ENCODE peak calls at places on chromosome 1, in seven cellular contexts. J is left colon; P is caudate nucleus; M is amniotic stem cell; A is stimulated activated CD4-positive, alpha-beta T cell treated with anti-CD3 and anti-CD28 coated beads, Interleukin-1b, Interleukin-23, amount 100 ng/mL, for 4 hours; K is CD4-positive, alpha-beta T cell; G is SJSA1. O is an unnamed sample.

GRCh38 chr1:223142269-223142668 is 779 bp downstream of the TLR5 start:
- DNase-seq in K (no peak), G (no peak), P (no peak), J (no peak), A (no peak), M (no peak), O (no peak)

GRCh38 chr1:53710584-53710983 is 28.4 kb downstream of the GLIS1 start:
- DNase-seq in G (no peak), J (no peak), M (no peak), A (no peak), K (no peak), P (no peak), O (no peak)

GRCh38 chr1:152347116-152347728 is 12.6 kb downstream of the FLG2 start:
- DNase-seq in M (no peak), P (no peak), A (peak), J (no peak), K (peak), G (peak), O (peak)

GRCh38 chr1:174160109-174160473 is 771 bp downstream of the RABGAP1L start:
- DNase-seq in J (peak), M (peak), A (no peak), P (no peak), K (no peak), G (peak), O (no peak)

GRCh38 chr1:15843826-15844572 is 3.5 kb upstream of the SPEN start:
- DNase-seq in J (no peak), K (no peak), G (no peak), P (peak), M (no peak), A (no peak), O (no peak)

GRCh38 chr1:29903767-29904166 is 667.4 kb downstream of the PTPRU start:
- DNase-seq in A (no peak), M (no peak), J (no peak), P (no peak), K (no peak), G (no peak), O (no peak)

GRCh38 chr1:160407819-160408801 is 7.7 kb downstream of the VANGL2 start:
- DNase-seq in M (no peak), P (no peak), K (no peak), J (no peak), A (no peak), G (no peak), O (no peak)

GRCh38 chr1:13725714-13726175 is 25.8 kb downstream of the PRDM2 start:
- DNase-seq in J (no peak), P (no peak), A (peak), G (no peak), K (peak), M (peak), O (no peak)

GRCh38 chr1:4108741-4109625 is 208.9 kb upstream of the C1orf174 start:
- DNase-seq in J (no peak), A (no peak), K (no peak), P (no peak), M (no peak), G (no peak), O (no peak)